ENCODE peak calls at places on chromosome 13, in seven cellular contexts. Q is non-pigmented ciliary epithelial cell; B is neural crest cell; X is AG09319; T is cerebellar nuclear complex; E is NCI-H748 treated with DMSO at 0.1 percent for 48 hours; S is activated CD4-positive, CD25-positive, alpha-beta regulatory T cell. R is an unnamed sample.

GRCh38 chr13:25352806-25353205 is 19.0 kb upstream of the ATP8A2 start:
- DNase-seq in Q (no peak), B (no peak), X (no peak), T (no peak), E (no peak), S (no peak), R (no peak)

GRCh38 chr13:94858856-94859811 is 146.8 kb upstream of the SOX21 start:
- DNase-seq in Q (no peak), B (no peak), X (no peak), T (no peak), E (no peak), S (no peak), R (no peak)

GRCh38 chr13:31045621-31046081 is 113.2 kb downstream of the TEX26 start:
- DNase-seq in Q (peak; percentile 89), B (no peak), X (peak; percentile 68), T (no peak), E (no peak), S (peak; percentile 10), R (peak; percentile 73)

GRCh38 chr13:112719016-112719415 is 29.2 kb downstream of the ATP11A start:
- DNase-seq in Q (no peak), B (no peak), X (no peak), T (no peak), E (no peak), S (no peak), R (no peak)

GRCh38 chr13:81726037-81726726 is 1385.3 kb upstream of the SPRY2 start:
- DNase-seq in Q (no peak), B (no peak), X (no peak), T (no peak), E (no peak), S (no peak), R (no peak)

GRCh38 chr13:57601536-57601935 is 30.0 kb upstream of the PCDH17 start:
- DNase-seq in Q (no peak), B (no peak), X (no peak), T (no peak), E (no peak), S (no peak), R (no peak)

GRCh38 chr13:77544365-77544764 is 8.9 kb downstream of the SCEL start:
- DNase-seq in Q (no peak), B (no peak), X (no peak), T (no peak), E (no peak), S (no peak), R (no peak)

GRCh38 chr13:51971520-51972426 is 39.5 kb downstream of the ATP7B start:
- DNase-seq in Q (no peak), B (no peak), X (no peak), T (no peak), E (peak; percentile 35), S (no peak), R (no peak)

GRCh38 chr13:45718992-45719391 is 16.9 kb downstream of the CBY2 start:
- DNase-seq in Q (no peak), B (no peak), X (no peak), T (no peak), E (no peak), S (no peak), R (no peak)

GRCh38 chr13:51782026-51782710 is 21.8 kb downstream of the DHRS12 start:
- DNase-seq in Q (no peak), B (no peak), X (no peak), T (no peak), E (no peak), S (no peak), R (no peak)

GRCh38 chr13:38002596-38002995 is 133.0 kb upstream of the TRPC4 start:
- DNase-seq in Q (no peak), B (no peak), X (no peak), T (no peak), E (peak; percentile 88), S (no peak), R (no peak)